ENCODE peak calls at places on chromosomes 4 and X, in eight cellular contexts. R is PC-9; H is adipocyte; E is NCI-H146; Q is AG10803; B is stimulated activated CD4-positive, alpha-beta T cell treated with anti-CD3 and anti-CD28 coated beads, Interleukin-15, amount 100 ng/mL, for 48 hours; J is M059J; A is AG08396. T is an unnamed sample.

GRCh38 chr4:147578057-147578476 is 39.1 kb upstream of the TMEM184C start:
- DNase-seq in R (peak), H (peak), E (no peak), Q (peak), B (no peak), J (peak), A (peak), T (no peak)

GRCh38 chrX:103361798-103362197 is 5.5 kb downstream of the TCEAL9 start:
- DNase-seq in R (no peak), H (no peak), E (no peak), Q (no peak), B (no peak), J (no peak), A (no peak), T (no peak)

GRCh38 chr4:140735779-140736391 is 20.3 kb downstream of the TBC1D9 start:
- DNase-seq in R (no peak), H (no peak), E (no peak), Q (no peak), B (no peak), J (no peak), A (no peak), T (no peak)

GRCh38 chrX:103722505-103722904 is 11.8 kb downstream of the TMEM31 start:
- DNase-seq in R (no peak), H (peak), E (no peak), Q (peak), B (no peak), J (peak), A (no peak), T (no peak)

GRCh38 chr4:183129675-183130074 is 30.6 kb downstream of the WWC2 start:
- DNase-seq in R (no peak), H (no peak), E (no peak), Q (no peak), B (no peak), J (no peak), A (no peak), T (no peak)

GRCh38 chr4:37615720-37616063 is 70.5 kb downstream of the RELL1 start:
- DNase-seq in R (no peak), H (no peak), E (no peak), Q (no peak), B (no peak), J (no peak), A (no peak), T (no peak)

GRCh38 chr4:12674184-12674583 is 810.0 kb downstream of the RAB28 start:
- DNase-seq in R (no peak), H (no peak), E (no peak), Q (no peak), B (no peak), J (no peak), A (no peak), T (no peak)

GRCh38 chr4:153649572-153649991 is 34.5 kb upstream of the TLR2 start:
- DNase-seq in R (no peak), H (peak), E (no peak), Q (peak), B (no peak), J (peak), A (no peak), T (no peak)

GRCh38 chr4:156970501-156971167 is 965 bp downstream of the PDGFC start:
- DNase-seq in R (peak), H (peak), E (peak), Q (peak), B (no peak), J (peak), A (peak), T (peak)

GRCh38 chrX:107025538-107025937 is 25.5 kb upstream of the MORC4 start:
- DNase-seq in R (no peak), H (peak), E (peak), Q (peak), B (no peak), J (peak), A (peak), T (no peak)

GRCh38 chrX:34915463-34916225 is 27.0 kb upstream of the FAM47B start:
- DNase-seq in R (no peak), H (no peak), E (no peak), Q (no peak), B (no peak), J (peak), A (no peak), T (no peak)

GRCh38 chr4:38237139-38237538 is 276.9 kb downstream of the PTTG2 start:
- DNase-seq in R (peak), H (peak), E (no peak), Q (peak), B (no peak), J (peak), A (peak), T (no peak)

GRCh38 chr4:80097395-80098177 is 24.6 kb upstream of the ANTXR2 start:
- DNase-seq in R (no peak), H (peak), E (no peak), Q (peak), B (no peak), J (peak), A (peak), T (no peak)

GRCh38 chr4:3838437-3839380 is 72.5 kb downstream of the ADRA2C start:
- DNase-seq in R (no peak), H (no peak), E (no peak), Q (no peak), B (no peak), J (no peak), A (no peak), T (peak)

GRCh38 chrX:14675500-14675899 is 146.2 kb downstream of the GLRA2 start:
- DNase-seq in R (no peak), H (no peak), E (no peak), Q (no peak), B (no peak), J (no peak), A (no peak), T (no peak)

GRCh38 chrX:148600581-148600980 is 100.2 kb downstream of the AFF2 start:
- DNase-seq in R (no peak), H (no peak), E (no peak), Q (no peak), B (no peak), J (no peak), A (no peak), T (no peak)

GRCh38 chrX:119690921-119691716 is 1.8 kb downstream of the SEPTIN6 start:
- DNase-seq in R (no peak), H (peak), E (no peak), Q (peak), B (peak), J (no peak), A (no peak), T (no peak)

GRCh38 chrX:111444881-111445280 is 32.9 kb upstream of the DCX start:
- DNase-seq in R (no peak), H (no peak), E (no peak), Q (no peak), B (no peak), J (no peak), A (no peak), T (no peak)

GRCh38 chr4:174120446-174121142 is 162.9 kb downstream of the FBXO8 start:
- DNase-seq in R (no peak), H (peak), E (peak), Q (peak), B (no peak), J (peak), A (peak), T (no peak)